ENCODE peak calls at places on chromosomes 6 and 20, in four cellular contexts. One of them, this sample, is unnamed.
A peak's percentile ranks its signal among the peaks of the same experiment; 100 is the strongest.

GRCh38 chr6:49606696-49607390 is 29.8 kb downstream of the RHAG start:
- DNase-seq in Panc1: peak; percentile 52
- DNase-seq in prostate gland: peak; percentile 52
- DNase-seq in kidney: no peak
- DNase-seq in this sample: peak; percentile 74

GRCh38 chr6:11364971-11365397 is 132.5 kb upstream of the NEDD9 start:
- DNase-seq in prostate gland: peak; percentile 51
- DNase-seq in kidney: no peak
- DNase-seq in Panc1: no peak
- DNase-seq in this sample: no peak

GRCh38 chr6:154227862-154228520 is 128.6 kb downstream of the IPCEF1 start:
- DNase-seq in Panc1: no peak
- DNase-seq in prostate gland: no peak
- DNase-seq in kidney: no peak
- DNase-seq in this sample: no peak

GRCh38 chr20:23448167-23448566 is 4.5 kb downstream of the CST11 start:
- DNase-seq in Panc1: no peak
- DNase-seq in kidney: no peak
- DNase-seq in prostate gland: no peak
- DNase-seq in this sample: no peak

GRCh38 chr20:35544436-35544835 is 2.6 kb downstream of the ERGIC3 start:
- DNase-seq in kidney: no peak
- DNase-seq in prostate gland: no peak
- DNase-seq in Panc1: no peak
- DNase-seq in this sample: no peak

GRCh38 chr6:144190593-144190992 is 40.3 kb downstream of the STX11 start:
- DNase-seq in Panc1: no peak
- DNase-seq in kidney: peak; percentile 48
- DNase-seq in prostate gland: no peak
- DNase-seq in this sample: peak; percentile 39

GRCh38 chr6:143842468-143842901 is 653 bp upstream of the LTV1 start:
- DNase-seq in Panc1: no peak
- DNase-seq in kidney: no peak
- DNase-seq in prostate gland: peak; percentile 10
- DNase-seq in this sample: no peak

GRCh38 chr6:66179363-66179762 is 472.3 kb upstream of the EYS start:
- DNase-seq in kidney: no peak
- DNase-seq in Panc1: no peak
- DNase-seq in prostate gland: no peak
- DNase-seq in this sample: peak; percentile 1

GRCh38 chr20:63896136-63896890 is 1.4 kb downstream of the DNAJC5 start:
- DNase-seq in prostate gland: no peak
- DNase-seq in kidney: no peak
- DNase-seq in Panc1: no peak
- DNase-seq in this sample: no peak

GRCh38 chr6:117167520-117168271 is 97.7 kb upstream of the VGLL2 start:
- DNase-seq in kidney: peak; percentile 89
- DNase-seq in Panc1: no peak
- DNase-seq in prostate gland: peak; percentile 37
- DNase-seq in this sample: no peak

GRCh38 chr6:121630716-121631115 is 195.3 kb downstream of the GJA1 start:
- DNase-seq in Panc1: no peak
- DNase-seq in prostate gland: no peak
- DNase-seq in kidney: no peak
- DNase-seq in this sample: no peak

GRCh38 chr6:137775720-137776119 is 91.3 kb upstream of the TNFAIP3 start:
- DNase-seq in kidney: no peak
- DNase-seq in prostate gland: no peak
- DNase-seq in Panc1: no peak
- DNase-seq in this sample: no peak

GRCh38 chr6:118725944-118726343 is 74.6 kb upstream of the CEP85L start:
- DNase-seq in kidney: no peak
- DNase-seq in prostate gland: no peak
- DNase-seq in Panc1: no peak
- DNase-seq in this sample: no peak

GRCh38 chr6:31010393-31011060 is at the start of gene MUC22:
- DNase-seq in kidney: no peak
- DNase-seq in prostate gland: no peak
- DNase-seq in Panc1: no peak
- DNase-seq in this sample: no peak

GRCh38 chr6:158536891-158537798 is 22.7 kb upstream of the TMEM181 start:
- DNase-seq in prostate gland: no peak
- DNase-seq in kidney: peak; percentile 83
- DNase-seq in Panc1: no peak
- DNase-seq in this sample: no peak

GRCh38 chr20:43942661-43943285 is 28.1 kb downstream of the TOX2 start:
- DNase-seq in Panc1: no peak
- DNase-seq in kidney: no peak
- DNase-seq in prostate gland: no peak
- DNase-seq in this sample: no peak

GRCh38 chr6:105430685-105431084 is 27.8 kb upstream of the PREP start:
- DNase-seq in prostate gland: no peak
- DNase-seq in kidney: no peak
- DNase-seq in Panc1: no peak
- DNase-seq in this sample: no peak

GRCh38 chr20:63536997-63537524 is at the start of gene PTK6:
- DNase-seq in Panc1: no peak
- DNase-seq in prostate gland: no peak
- DNase-seq in kidney: peak; percentile 90
- DNase-seq in this sample: no peak

GRCh38 chr20:17895641-17896246 is 72.8 kb downstream of the SNX5 start:
- DNase-seq in prostate gland: no peak
- DNase-seq in Panc1: no peak
- DNase-seq in kidney: peak; percentile 82
- DNase-seq in this sample: no peak

GRCh38 chr6:5334341-5334740 is 73.0 kb downstream of the FARS2 start:
- DNase-seq in kidney: no peak
- DNase-seq in prostate gland: no peak
- DNase-seq in Panc1: no peak
- DNase-seq in this sample: no peak

GRCh38 chr6:157305676-157306653 is 17.4 kb downstream of the TMEM242 start:
- DNase-seq in kidney: no peak
- DNase-seq in Panc1: no peak
- DNase-seq in prostate gland: no peak
- DNase-seq in this sample: no peak
- H3K27ac ChIP-seq in kidney: peak overlapping the region; percentile 51
- H3K27ac ChIP-seq in Panc1: no peak overlapping the region
- H3K27ac ChIP-seq in prostate gland: no peak overlapping the region
- H3K27ac ChIP-seq in this sample: no peak overlapping the region

DNA sequence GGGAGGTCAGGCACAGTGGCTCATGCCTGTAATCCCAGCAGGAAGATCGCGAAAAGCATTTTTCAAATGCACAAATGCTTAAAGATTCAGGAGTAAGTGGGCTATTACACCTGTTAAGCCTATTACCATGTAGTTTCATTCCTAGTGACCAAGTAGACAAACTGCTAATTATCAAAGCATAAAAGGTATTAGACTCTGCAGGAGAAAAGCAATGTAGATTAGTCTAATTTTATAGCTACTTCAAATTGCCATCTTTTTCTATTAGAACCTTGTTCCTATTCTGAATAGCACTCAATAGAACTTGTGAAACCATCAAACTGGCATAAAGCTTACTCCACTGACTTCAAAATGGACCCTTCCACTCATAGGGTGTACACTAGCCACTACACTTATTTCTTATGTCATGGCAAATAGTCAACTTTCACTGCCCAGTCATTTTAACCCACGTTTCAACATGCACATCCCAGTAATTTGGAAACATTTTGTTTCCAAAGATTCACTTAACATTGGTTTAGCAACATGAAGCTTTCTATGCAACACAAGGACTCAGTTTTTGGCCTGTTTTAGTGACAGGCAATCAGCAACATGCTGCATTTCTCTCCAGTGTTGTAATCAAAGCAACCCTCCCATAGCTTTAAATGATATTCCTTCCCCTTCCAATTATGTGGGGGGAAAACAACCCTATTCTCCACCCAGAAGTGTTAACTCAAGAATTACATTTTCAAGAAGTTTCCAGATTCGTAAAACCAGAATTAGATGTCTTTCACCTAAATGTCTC is 3.9 kb downstream of the EEF1A1 start:
- DNase-seq in kidney: no peak
- DNase-seq in Panc1: no peak
- DNase-seq in prostate gland: no peak
- DNase-seq in this sample: no peak
- TF ChIP-seq CTCF in kidney: no peak
- TF ChIP-seq CTCF in Panc1: no peak
- TF ChIP-seq CTCF in prostate gland: no peak
- TF ChIP-seq CTCF in this sample: no peak

DNA sequence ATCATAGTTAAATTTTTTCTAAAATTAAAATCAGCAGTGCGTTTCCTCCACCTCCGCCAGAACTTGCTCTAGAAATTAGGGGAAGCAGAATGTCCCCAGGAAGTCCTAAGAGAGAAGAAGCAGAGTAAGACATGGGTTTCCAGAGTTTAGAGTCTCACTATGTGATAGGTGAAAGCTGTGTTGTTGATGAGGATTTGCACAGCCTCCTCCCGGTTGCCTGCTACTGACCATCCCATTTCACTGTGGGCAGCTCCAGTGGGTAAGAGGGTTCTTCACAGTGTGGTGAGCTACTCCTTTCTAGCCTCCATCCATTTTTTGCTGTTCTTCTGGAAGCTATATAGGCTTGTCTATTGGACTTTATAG is 13.3 kb downstream of the UST start:
- DNase-seq in prostate gland: no peak
- DNase-seq in Panc1: no peak
- DNase-seq in kidney: no peak
- DNase-seq in this sample: no peak
- H3K4me3 ChIP-seq in prostate gland: no peak overlapping the region
- H3K4me3 ChIP-seq in Panc1: no peak overlapping the region
- H3K4me3 ChIP-seq in kidney: no peak overlapping the region
- H3K4me3 ChIP-seq in this sample: no peak overlapping the region

DNA sequence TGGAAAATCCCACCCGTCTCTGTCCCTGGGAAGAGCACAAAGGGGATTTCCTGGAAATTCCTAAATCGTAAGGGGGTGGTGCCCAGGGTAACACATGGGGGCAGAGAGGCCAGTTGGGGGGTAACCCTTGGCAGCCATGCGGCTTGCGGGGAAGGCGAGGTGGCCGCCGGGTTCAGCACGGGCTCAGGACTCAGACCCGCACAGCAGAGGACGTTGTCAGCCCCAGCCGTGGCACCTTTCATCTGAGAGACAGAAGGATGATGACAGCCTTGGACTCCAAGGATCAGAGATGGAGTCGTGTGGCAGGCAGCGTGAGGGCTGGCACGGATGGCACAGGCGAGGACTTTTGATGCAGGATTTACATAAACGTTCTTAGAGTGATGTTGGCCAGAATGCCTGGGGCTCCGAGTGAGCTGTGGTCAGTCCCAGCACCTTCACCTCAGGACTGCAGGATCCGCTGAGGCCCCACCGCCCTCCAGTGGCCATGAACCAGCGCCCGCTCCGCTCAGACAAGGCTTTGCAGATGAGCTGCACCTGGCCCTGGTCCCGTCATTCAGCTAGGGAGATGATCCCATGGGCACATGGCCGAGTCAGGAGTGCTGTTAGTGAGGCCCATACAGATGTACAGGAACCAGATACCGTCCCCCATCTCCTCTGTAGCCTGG is 190.3 kb downstream of the TAF4 start:
- DNase-seq in prostate gland: no peak
- DNase-seq in kidney: no peak
- DNase-seq in Panc1: no peak
- DNase-seq in this sample: no peak
- H3K27ac ChIP-seq in prostate gland: no peak overlapping the region
- H3K27ac ChIP-seq in kidney: no peak overlapping the region
- H3K27ac ChIP-seq in Panc1: no peak overlapping the region
- H3K27ac ChIP-seq in this sample: no peak overlapping the region

GRCh38 chr6:88870728-88871330 is 92.6 kb downstream of the RNGTT start:
- DNase-seq in prostate gland: peak; percentile 28
- DNase-seq in Panc1: no peak
- DNase-seq in kidney: no peak
- DNase-seq in this sample: peak; percentile 29
- TF ChIP-seq CTCF in prostate gland: peak; percentile 53
- TF ChIP-seq CTCF in Panc1: peak; percentile 68
- TF ChIP-seq CTCF in kidney: peak; percentile 61
- TF ChIP-seq CTCF in this sample: peak; percentile 63

GRCh38 chr20:21377701-21378100 is 19.6 kb downstream of the NKX2-4 start:
- DNase-seq in Panc1: no peak
- DNase-seq in prostate gland: no peak
- DNase-seq in kidney: no peak
- DNase-seq in this sample: no peak
- H3K4me3 ChIP-seq in Panc1: no peak overlapping the region
- H3K4me3 ChIP-seq in prostate gland: no peak overlapping the region
- H3K4me3 ChIP-seq in kidney: no peak overlapping the region
- H3K4me3 ChIP-seq in this sample: no peak overlapping the region